ENCODE peak calls at places on chromosomes 3 and 15, in five cellular contexts. F, N, J, I and V are unnamed samples.

GRCh38 chr3:15633766-15634588 is 32.4 kb downstream of the BTD start:
- DNase-seq in J (no peak), N (no peak), I (no peak), F (no peak), V (peak; percentile 44)

GRCh38 chr3:190673157-190673556 is 159.3 kb downstream of the IL1RAP start:
- DNase-seq in J (no peak), N (no peak), F (peak; percentile 25), I (no peak), V (peak; percentile 24)

GRCh38 chr15:80638553-80639167 is 56.5 kb upstream of the ABHD17C start:
- DNase-seq in N (no peak), I (no peak), J (no peak), F (no peak), V (no peak)

GRCh38 chr3:106635271-106635670 is 742.0 kb upstream of the CCDC54 start:
- DNase-seq in N (no peak), F (peak; percentile 83), J (no peak), I (no peak), V (peak; percentile 80)

GRCh38 chr15:81235781-81236507 is 39.3 kb downstream of the IL16 start:
- DNase-seq in J (no peak), I (no peak), N (no peak), F (peak; percentile 96), V (peak; percentile 95)

GRCh38 chr3:71659758-71660666 is 65.2 kb downstream of the EIF4E3 start:
- DNase-seq in J (no peak), F (peak; percentile 83), N (no peak), I (peak; percentile 82), V (no peak)

GRCh38 chr3:126105691-126106187 is 21.8 kb upstream of the SLC41A3 start:
- DNase-seq in I (no peak), N (no peak), F (no peak), J (no peak), V (no peak)

GRCh38 chr3:193851941-193852674 is 259.1 kb downstream of the OPA1 start:
- DNase-seq in F (peak; percentile 48), I (peak; percentile 82), N (no peak), J (no peak), V (peak; percentile 85)

GRCh38 chr3:66425032-66425431 is 75.8 kb downstream of the LRIG1 start:
- DNase-seq in I (peak; percentile 86), J (no peak), N (no peak), F (no peak), V (no peak)

GRCh38 chr15:99429681-99430081 is 136.1 kb upstream of the MEF2A start:
- DNase-seq in N (peak; percentile 30), F (no peak), I (no peak), J (no peak), V (no peak)

GRCh38 chr3:50567011-50567385 is 549 bp downstream of the C3orf18 start:
- DNase-seq in I (no peak), N (no peak), F (no peak), J (no peak), V (no peak)